ENCODE peak calls at places on chromosome 22, in ten cellular contexts. One of them, this sample, is unnamed.

GRCh38 chr22:33034753-33035152 is 23.4 kb downstream of the SYN3 start:
- DNase-seq in activated naive CD4-positive, alpha-beta T cell treated with Interleukin-2 at 50 U/mL for 16 hours: no peak
- DNase-seq in B cell: no peak
- DNase-seq in T-helper 9 cell: no peak
- DNase-seq in activated CD4-positive, alpha-beta T cell treated with anti-CD3 and anti-CD28 coated beads, Interleukin-2, amount 10 ng/mL, durations not matched to agents 7 days and 5 days: no peak
- DNase-seq in HAP-1: no peak
- DNase-seq in NCI-H1436 treated with DMSO at 0.1 percent for 48 hours: no peak
- DNase-seq in stimulated activated CD4-positive, alpha-beta T cell treated with anti-CD3 and anti-CD28 coated beads, Interleukin-2, amount 100 ng/mL, for 24 hours: no peak
- DNase-seq in NCI-H345: no peak
- DNase-seq in activated T-cell treated with anti-CD3 and anti-CD28 coated beads for 4 hours: no peak
- DNase-seq in this sample: no peak

GRCh38 chr22:24146791-24147353 is 34.4 kb upstream of the SUSD2 start:
- DNase-seq in activated naive CD4-positive, alpha-beta T cell treated with Interleukin-2 at 50 U/mL for 16 hours: no peak
- DNase-seq in B cell: no peak
- DNase-seq in T-helper 9 cell: no peak
- DNase-seq in activated CD4-positive, alpha-beta T cell treated with anti-CD3 and anti-CD28 coated beads, Interleukin-2, amount 10 ng/mL, durations not matched to agents 7 days and 5 days: no peak
- DNase-seq in HAP-1: no peak
- DNase-seq in NCI-H1436 treated with DMSO at 0.1 percent for 48 hours: no peak
- DNase-seq in stimulated activated CD4-positive, alpha-beta T cell treated with anti-CD3 and anti-CD28 coated beads, Interleukin-2, amount 100 ng/mL, for 24 hours: no peak
- DNase-seq in NCI-H345: no peak
- DNase-seq in activated T-cell treated with anti-CD3 and anti-CD28 coated beads for 4 hours: no peak
- DNase-seq in this sample: no peak

GRCh38 chr22:30883586-30884145 is 84.9 kb downstream of the MORC2 start:
- DNase-seq in activated naive CD4-positive, alpha-beta T cell treated with Interleukin-2 at 50 U/mL for 16 hours: no peak
- DNase-seq in B cell: peak; percentile 31
- DNase-seq in T-helper 9 cell: no peak
- DNase-seq in activated CD4-positive, alpha-beta T cell treated with anti-CD3 and anti-CD28 coated beads, Interleukin-2, amount 10 ng/mL, durations not matched to agents 7 days and 5 days: no peak
- DNase-seq in HAP-1: no peak
- DNase-seq in NCI-H1436 treated with DMSO at 0.1 percent for 48 hours: no peak
- DNase-seq in stimulated activated CD4-positive, alpha-beta T cell treated with anti-CD3 and anti-CD28 coated beads, Interleukin-2, amount 100 ng/mL, for 24 hours: no peak
- DNase-seq in NCI-H345: no peak
- DNase-seq in activated T-cell treated with anti-CD3 and anti-CD28 coated beads for 4 hours: no peak
- DNase-seq in this sample: no peak

GRCh38 chr22:30486118-30486517 is 14.3 kb upstream of the SEC14L3 start:
- DNase-seq in activated naive CD4-positive, alpha-beta T cell treated with Interleukin-2 at 50 U/mL for 16 hours: no peak
- DNase-seq in B cell: no peak
- DNase-seq in T-helper 9 cell: no peak
- DNase-seq in activated CD4-positive, alpha-beta T cell treated with anti-CD3 and anti-CD28 coated beads, Interleukin-2, amount 10 ng/mL, durations not matched to agents 7 days and 5 days: no peak
- DNase-seq in HAP-1: no peak
- DNase-seq in NCI-H1436 treated with DMSO at 0.1 percent for 48 hours: no peak
- DNase-seq in stimulated activated CD4-positive, alpha-beta T cell treated with anti-CD3 and anti-CD28 coated beads, Interleukin-2, amount 100 ng/mL, for 24 hours: no peak
- DNase-seq in NCI-H345: no peak
- DNase-seq in activated T-cell treated with anti-CD3 and anti-CD28 coated beads for 4 hours: no peak
- DNase-seq in this sample: no peak

GRCh38 chr22:27206747-27207133 is 549.4 kb downstream of the MIAT start:
- DNase-seq in activated naive CD4-positive, alpha-beta T cell treated with Interleukin-2 at 50 U/mL for 16 hours: no peak
- DNase-seq in B cell: no peak
- DNase-seq in T-helper 9 cell: no peak
- DNase-seq in activated CD4-positive, alpha-beta T cell treated with anti-CD3 and anti-CD28 coated beads, Interleukin-2, amount 10 ng/mL, durations not matched to agents 7 days and 5 days: no peak
- DNase-seq in HAP-1: no peak
- DNase-seq in NCI-H1436 treated with DMSO at 0.1 percent for 48 hours: no peak
- DNase-seq in stimulated activated CD4-positive, alpha-beta T cell treated with anti-CD3 and anti-CD28 coated beads, Interleukin-2, amount 100 ng/mL, for 24 hours: no peak
- DNase-seq in NCI-H345: no peak
- DNase-seq in activated T-cell treated with anti-CD3 and anti-CD28 coated beads for 4 hours: no peak
- DNase-seq in this sample: no peak

GRCh38 chr22:39384750-39385480 is 14.7 kb upstream of the TAB1 start:
- DNase-seq in activated naive CD4-positive, alpha-beta T cell treated with Interleukin-2 at 50 U/mL for 16 hours: no peak
- DNase-seq in B cell: no peak
- DNase-seq in T-helper 9 cell: no peak
- DNase-seq in activated CD4-positive, alpha-beta T cell treated with anti-CD3 and anti-CD28 coated beads, Interleukin-2, amount 10 ng/mL, durations not matched to agents 7 days and 5 days: no peak
- DNase-seq in HAP-1: no peak
- DNase-seq in NCI-H1436 treated with DMSO at 0.1 percent for 48 hours: no peak
- DNase-seq in stimulated activated CD4-positive, alpha-beta T cell treated with anti-CD3 and anti-CD28 coated beads, Interleukin-2, amount 100 ng/mL, for 24 hours: no peak
- DNase-seq in NCI-H345: peak; percentile 3
- DNase-seq in activated T-cell treated with anti-CD3 and anti-CD28 coated beads for 4 hours: no peak
- DNase-seq in this sample: no peak

GRCh38 chr22:28594076-28594783 is 85.4 kb downstream of the TTC28 start:
- DNase-seq in activated naive CD4-positive, alpha-beta T cell treated with Interleukin-2 at 50 U/mL for 16 hours: no peak
- DNase-seq in B cell: no peak
- DNase-seq in T-helper 9 cell: no peak
- DNase-seq in activated CD4-positive, alpha-beta T cell treated with anti-CD3 and anti-CD28 coated beads, Interleukin-2, amount 10 ng/mL, durations not matched to agents 7 days and 5 days: no peak
- DNase-seq in HAP-1: no peak
- DNase-seq in NCI-H1436 treated with DMSO at 0.1 percent for 48 hours: no peak
- DNase-seq in stimulated activated CD4-positive, alpha-beta T cell treated with anti-CD3 and anti-CD28 coated beads, Interleukin-2, amount 100 ng/mL, for 24 hours: no peak
- DNase-seq in NCI-H345: no peak
- DNase-seq in activated T-cell treated with anti-CD3 and anti-CD28 coated beads for 4 hours: no peak
- DNase-seq in this sample: no peak

GRCh38 chr22:49302150-49302460 is 525.6 kb downstream of the BRD1 start:
- DNase-seq in activated naive CD4-positive, alpha-beta T cell treated with Interleukin-2 at 50 U/mL for 16 hours: no peak
- DNase-seq in B cell: no peak
- DNase-seq in T-helper 9 cell: no peak
- DNase-seq in activated CD4-positive, alpha-beta T cell treated with anti-CD3 and anti-CD28 coated beads, Interleukin-2, amount 10 ng/mL, durations not matched to agents 7 days and 5 days: no peak
- DNase-seq in HAP-1: no peak
- DNase-seq in NCI-H1436 treated with DMSO at 0.1 percent for 48 hours: no peak
- DNase-seq in stimulated activated CD4-positive, alpha-beta T cell treated with anti-CD3 and anti-CD28 coated beads, Interleukin-2, amount 100 ng/mL, for 24 hours: no peak
- DNase-seq in NCI-H345: no peak
- DNase-seq in activated T-cell treated with anti-CD3 and anti-CD28 coated beads for 4 hours: no peak
- DNase-seq in this sample: no peak

GRCh38 chr22:28988455-28988854 is 73.2 kb downstream of the C22orf31 start:
- DNase-seq in activated naive CD4-positive, alpha-beta T cell treated with Interleukin-2 at 50 U/mL for 16 hours: no peak
- DNase-seq in B cell: no peak
- DNase-seq in T-helper 9 cell: no peak
- DNase-seq in activated CD4-positive, alpha-beta T cell treated with anti-CD3 and anti-CD28 coated beads, Interleukin-2, amount 10 ng/mL, durations not matched to agents 7 days and 5 days: no peak
- DNase-seq in HAP-1: no peak
- DNase-seq in NCI-H1436 treated with DMSO at 0.1 percent for 48 hours: no peak
- DNase-seq in stimulated activated CD4-positive, alpha-beta T cell treated with anti-CD3 and anti-CD28 coated beads, Interleukin-2, amount 100 ng/mL, for 24 hours: no peak
- DNase-seq in NCI-H345: no peak
- DNase-seq in activated T-cell treated with anti-CD3 and anti-CD28 coated beads for 4 hours: no peak
- DNase-seq in this sample: no peak

GRCh38 chr22:49040111-49040510 is 787.6 kb downstream of the BRD1 start:
- DNase-seq in activated naive CD4-positive, alpha-beta T cell treated with Interleukin-2 at 50 U/mL for 16 hours: no peak
- DNase-seq in B cell: no peak
- DNase-seq in T-helper 9 cell: no peak
- DNase-seq in activated CD4-positive, alpha-beta T cell treated with anti-CD3 and anti-CD28 coated beads, Interleukin-2, amount 10 ng/mL, durations not matched to agents 7 days and 5 days: no peak
- DNase-seq in HAP-1: no peak
- DNase-seq in NCI-H1436 treated with DMSO at 0.1 percent for 48 hours: no peak
- DNase-seq in stimulated activated CD4-positive, alpha-beta T cell treated with anti-CD3 and anti-CD28 coated beads, Interleukin-2, amount 100 ng/mL, for 24 hours: no peak
- DNase-seq in NCI-H345: no peak
- DNase-seq in activated T-cell treated with anti-CD3 and anti-CD28 coated beads for 4 hours: no peak
- DNase-seq in this sample: no peak

GRCh38 chr22:17874231-17874630 is 100.0 kb upstream of the BID start:
- DNase-seq in activated naive CD4-positive, alpha-beta T cell treated with Interleukin-2 at 50 U/mL for 16 hours: no peak
- DNase-seq in B cell: no peak
- DNase-seq in T-helper 9 cell: no peak
- DNase-seq in activated CD4-positive, alpha-beta T cell treated with anti-CD3 and anti-CD28 coated beads, Interleukin-2, amount 10 ng/mL, durations not matched to agents 7 days and 5 days: no peak
- DNase-seq in HAP-1: no peak
- DNase-seq in NCI-H1436 treated with DMSO at 0.1 percent for 48 hours: no peak
- DNase-seq in stimulated activated CD4-positive, alpha-beta T cell treated with anti-CD3 and anti-CD28 coated beads, Interleukin-2, amount 100 ng/mL, for 24 hours: no peak
- DNase-seq in NCI-H345: no peak
- DNase-seq in activated T-cell treated with anti-CD3 and anti-CD28 coated beads for 4 hours: no peak
- DNase-seq in this sample: no peak

GRCh38 chr22:44460287-44461082 is 37.5 kb downstream of the RTL6 start:
- DNase-seq in activated naive CD4-positive, alpha-beta T cell treated with Interleukin-2 at 50 U/mL for 16 hours: peak; percentile 13
- DNase-seq in B cell: no peak
- DNase-seq in T-helper 9 cell: no peak
- DNase-seq in activated CD4-positive, alpha-beta T cell treated with anti-CD3 and anti-CD28 coated beads, Interleukin-2, amount 10 ng/mL, durations not matched to agents 7 days and 5 days: peak; percentile 52
- DNase-seq in HAP-1: no peak
- DNase-seq in NCI-H1436 treated with DMSO at 0.1 percent for 48 hours: no peak
- DNase-seq in stimulated activated CD4-positive, alpha-beta T cell treated with anti-CD3 and anti-CD28 coated beads, Interleukin-2, amount 100 ng/mL, for 24 hours: no peak
- DNase-seq in NCI-H345: no peak
- DNase-seq in activated T-cell treated with anti-CD3 and anti-CD28 coated beads for 4 hours: peak; percentile 14
- DNase-seq in this sample: no peak

GRCh38 chr22:47848384-47848920 is 1086.0 kb downstream of the TBC1D22A start:
- DNase-seq in activated naive CD4-positive, alpha-beta T cell treated with Interleukin-2 at 50 U/mL for 16 hours: no peak
- DNase-seq in B cell: no peak
- DNase-seq in T-helper 9 cell: no peak
- DNase-seq in activated CD4-positive, alpha-beta T cell treated with anti-CD3 and anti-CD28 coated beads, Interleukin-2, amount 10 ng/mL, durations not matched to agents 7 days and 5 days: no peak
- DNase-seq in HAP-1: no peak
- DNase-seq in NCI-H1436 treated with DMSO at 0.1 percent for 48 hours: no peak
- DNase-seq in stimulated activated CD4-positive, alpha-beta T cell treated with anti-CD3 and anti-CD28 coated beads, Interleukin-2, amount 100 ng/mL, for 24 hours: no peak
- DNase-seq in NCI-H345: no peak
- DNase-seq in activated T-cell treated with anti-CD3 and anti-CD28 coated beads for 4 hours: no peak
- DNase-seq in this sample: no peak

GRCh38 chr22:37544955-37545702 is 15.2 kb upstream of the CDC42EP1 start:
- DNase-seq in activated naive CD4-positive, alpha-beta T cell treated with Interleukin-2 at 50 U/mL for 16 hours: peak; percentile 59
- DNase-seq in B cell: peak; percentile 54
- DNase-seq in T-helper 9 cell: peak; percentile 29
- DNase-seq in activated CD4-positive, alpha-beta T cell treated with anti-CD3 and anti-CD28 coated beads, Interleukin-2, amount 10 ng/mL, durations not matched to agents 7 days and 5 days: peak; percentile 54
- DNase-seq in HAP-1: peak; percentile 50
- DNase-seq in NCI-H1436 treated with DMSO at 0.1 percent for 48 hours: no peak
- DNase-seq in stimulated activated CD4-positive, alpha-beta T cell treated with anti-CD3 and anti-CD28 coated beads, Interleukin-2, amount 100 ng/mL, for 24 hours: peak; percentile 63
- DNase-seq in NCI-H345: no peak
- DNase-seq in activated T-cell treated with anti-CD3 and anti-CD28 coated beads for 4 hours: no peak
- DNase-seq in this sample: peak; percentile 34

GRCh38 chr22:27115816-27116256 is 458.4 kb downstream of the MIAT start:
- DNase-seq in activated naive CD4-positive, alpha-beta T cell treated with Interleukin-2 at 50 U/mL for 16 hours: no peak
- DNase-seq in B cell: no peak
- DNase-seq in T-helper 9 cell: no peak
- DNase-seq in activated CD4-positive, alpha-beta T cell treated with anti-CD3 and anti-CD28 coated beads, Interleukin-2, amount 10 ng/mL, durations not matched to agents 7 days and 5 days: no peak
- DNase-seq in HAP-1: no peak
- DNase-seq in NCI-H1436 treated with DMSO at 0.1 percent for 48 hours: no peak
- DNase-seq in stimulated activated CD4-positive, alpha-beta T cell treated with anti-CD3 and anti-CD28 coated beads, Interleukin-2, amount 100 ng/mL, for 24 hours: no peak
- DNase-seq in NCI-H345: no peak
- DNase-seq in activated T-cell treated with anti-CD3 and anti-CD28 coated beads for 4 hours: no peak
- DNase-seq in this sample: no peak

GRCh38 chr22:50715250-50715649 is 22.8 kb upstream of the ACR start:
- DNase-seq in activated naive CD4-positive, alpha-beta T cell treated with Interleukin-2 at 50 U/mL for 16 hours: no peak
- DNase-seq in B cell: no peak
- DNase-seq in T-helper 9 cell: no peak
- DNase-seq in activated CD4-positive, alpha-beta T cell treated with anti-CD3 and anti-CD28 coated beads, Interleukin-2, amount 10 ng/mL, durations not matched to agents 7 days and 5 days: no peak
- DNase-seq in HAP-1: no peak
- DNase-seq in NCI-H1436 treated with DMSO at 0.1 percent for 48 hours: no peak
- DNase-seq in stimulated activated CD4-positive, alpha-beta T cell treated with anti-CD3 and anti-CD28 coated beads, Interleukin-2, amount 100 ng/mL, for 24 hours: no peak
- DNase-seq in NCI-H345: no peak
- DNase-seq in activated T-cell treated with anti-CD3 and anti-CD28 coated beads for 4 hours: no peak
- DNase-seq in this sample: no peak

GRCh38 chr22:36333632-36334031 is 54.1 kb downstream of the MYH9 start:
- DNase-seq in activated naive CD4-positive, alpha-beta T cell treated with Interleukin-2 at 50 U/mL for 16 hours: no peak
- DNase-seq in B cell: no peak
- DNase-seq in T-helper 9 cell: no peak
- DNase-seq in activated CD4-positive, alpha-beta T cell treated with anti-CD3 and anti-CD28 coated beads, Interleukin-2, amount 10 ng/mL, durations not matched to agents 7 days and 5 days: no peak
- DNase-seq in HAP-1: no peak
- DNase-seq in NCI-H1436 treated with DMSO at 0.1 percent for 48 hours: no peak
- DNase-seq in stimulated activated CD4-positive, alpha-beta T cell treated with anti-CD3 and anti-CD28 coated beads, Interleukin-2, amount 100 ng/mL, for 24 hours: no peak
- DNase-seq in NCI-H345: no peak
- DNase-seq in activated T-cell treated with anti-CD3 and anti-CD28 coated beads for 4 hours: no peak
- DNase-seq in this sample: no peak

GRCh38 chr22:38477515-38477914 is 9.6 kb downstream of the KDELR3 start:
- DNase-seq in activated naive CD4-positive, alpha-beta T cell treated with Interleukin-2 at 50 U/mL for 16 hours: no peak
- DNase-seq in B cell: no peak
- DNase-seq in T-helper 9 cell: no peak
- DNase-seq in activated CD4-positive, alpha-beta T cell treated with anti-CD3 and anti-CD28 coated beads, Interleukin-2, amount 10 ng/mL, durations not matched to agents 7 days and 5 days: no peak
- DNase-seq in HAP-1: no peak
- DNase-seq in NCI-H1436 treated with DMSO at 0.1 percent for 48 hours: no peak
- DNase-seq in stimulated activated CD4-positive, alpha-beta T cell treated with anti-CD3 and anti-CD28 coated beads, Interleukin-2, amount 100 ng/mL, for 24 hours: no peak
- DNase-seq in NCI-H345: no peak
- DNase-seq in activated T-cell treated with anti-CD3 and anti-CD28 coated beads for 4 hours: no peak
- DNase-seq in this sample: no peak

GRCh38 chr22:31653944-31654343 is 8.1 kb downstream of the PISD start:
- DNase-seq in activated naive CD4-positive, alpha-beta T cell treated with Interleukin-2 at 50 U/mL for 16 hours: no peak
- DNase-seq in B cell: no peak
- DNase-seq in T-helper 9 cell: no peak
- DNase-seq in activated CD4-positive, alpha-beta T cell treated with anti-CD3 and anti-CD28 coated beads, Interleukin-2, amount 10 ng/mL, durations not matched to agents 7 days and 5 days: no peak
- DNase-seq in HAP-1: no peak
- DNase-seq in NCI-H1436 treated with DMSO at 0.1 percent for 48 hours: no peak
- DNase-seq in stimulated activated CD4-positive, alpha-beta T cell treated with anti-CD3 and anti-CD28 coated beads, Interleukin-2, amount 100 ng/mL, for 24 hours: no peak
- DNase-seq in NCI-H345: no peak
- DNase-seq in activated T-cell treated with anti-CD3 and anti-CD28 coated beads for 4 hours: no peak
- DNase-seq in this sample: no peak

GRCh38 chr22:19207902-19208283 is 29.4 kb upstream of the SLC25A1 start:
- DNase-seq in activated naive CD4-positive, alpha-beta T cell treated with Interleukin-2 at 50 U/mL for 16 hours: no peak
- DNase-seq in B cell: no peak
- DNase-seq in T-helper 9 cell: no peak
- DNase-seq in activated CD4-positive, alpha-beta T cell treated with anti-CD3 and anti-CD28 coated beads, Interleukin-2, amount 10 ng/mL, durations not matched to agents 7 days and 5 days: no peak
- DNase-seq in HAP-1: no peak
- DNase-seq in NCI-H1436 treated with DMSO at 0.1 percent for 48 hours: no peak
- DNase-seq in stimulated activated CD4-positive, alpha-beta T cell treated with anti-CD3 and anti-CD28 coated beads, Interleukin-2, amount 100 ng/mL, for 24 hours: no peak
- DNase-seq in NCI-H345: no peak
- DNase-seq in activated T-cell treated with anti-CD3 and anti-CD28 coated beads for 4 hours: no peak
- DNase-seq in this sample: no peak

GRCh38 chr22:19674129-19674928 is 40.0 kb upstream of the SEPTIN5 start:
- DNase-seq in activated naive CD4-positive, alpha-beta T cell treated with Interleukin-2 at 50 U/mL for 16 hours: no peak
- DNase-seq in B cell: no peak
- DNase-seq in T-helper 9 cell: no peak
- DNase-seq in activated CD4-positive, alpha-beta T cell treated with anti-CD3 and anti-CD28 coated beads, Interleukin-2, amount 10 ng/mL, durations not matched to agents 7 days and 5 days: no peak
- DNase-seq in HAP-1: no peak
- DNase-seq in NCI-H1436 treated with DMSO at 0.1 percent for 48 hours: no peak
- DNase-seq in stimulated activated CD4-positive, alpha-beta T cell treated with anti-CD3 and anti-CD28 coated beads, Interleukin-2, amount 100 ng/mL, for 24 hours: no peak
- DNase-seq in NCI-H345: no peak
- DNase-seq in activated T-cell treated with anti-CD3 and anti-CD28 coated beads for 4 hours: no peak
- DNase-seq in this sample: no peak

GRCh38 chr22:33255781-33256180 is 197.6 kb upstream of the SYN3 start:
- DNase-seq in activated naive CD4-positive, alpha-beta T cell treated with Interleukin-2 at 50 U/mL for 16 hours: no peak
- DNase-seq in B cell: no peak
- DNase-seq in T-helper 9 cell: no peak
- DNase-seq in activated CD4-positive, alpha-beta T cell treated with anti-CD3 and anti-CD28 coated beads, Interleukin-2, amount 10 ng/mL, durations not matched to agents 7 days and 5 days: no peak
- DNase-seq in HAP-1: no peak
- DNase-seq in NCI-H1436 treated with DMSO at 0.1 percent for 48 hours: no peak
- DNase-seq in stimulated activated CD4-positive, alpha-beta T cell treated with anti-CD3 and anti-CD28 coated beads, Interleukin-2, amount 100 ng/mL, for 24 hours: no peak
- DNase-seq in NCI-H345: no peak
- DNase-seq in activated T-cell treated with anti-CD3 and anti-CD28 coated beads for 4 hours: no peak
- DNase-seq in this sample: no peak

GRCh38 chr22:27409299-27409698 is 392.3 kb downstream of the MN1 start:
- DNase-seq in activated naive CD4-positive, alpha-beta T cell treated with Interleukin-2 at 50 U/mL for 16 hours: no peak
- DNase-seq in B cell: no peak
- DNase-seq in T-helper 9 cell: no peak
- DNase-seq in activated CD4-positive, alpha-beta T cell treated with anti-CD3 and anti-CD28 coated beads, Interleukin-2, amount 10 ng/mL, durations not matched to agents 7 days and 5 days: no peak
- DNase-seq in HAP-1: no peak
- DNase-seq in NCI-H1436 treated with DMSO at 0.1 percent for 48 hours: no peak
- DNase-seq in stimulated activated CD4-positive, alpha-beta T cell treated with anti-CD3 and anti-CD28 coated beads, Interleukin-2, amount 100 ng/mL, for 24 hours: no peak
- DNase-seq in NCI-H345: no peak
- DNase-seq in activated T-cell treated with anti-CD3 and anti-CD28 coated beads for 4 hours: no peak
- DNase-seq in this sample: no peak

GRCh38 chr22:41690476-41690875 is 1.8 kb upstream of the SNU13 start:
- DNase-seq in activated naive CD4-positive, alpha-beta T cell treated with Interleukin-2 at 50 U/mL for 16 hours: no peak
- DNase-seq in B cell: no peak
- DNase-seq in T-helper 9 cell: no peak
- DNase-seq in activated CD4-positive, alpha-beta T cell treated with anti-CD3 and anti-CD28 coated beads, Interleukin-2, amount 10 ng/mL, durations not matched to agents 7 days and 5 days: no peak
- DNase-seq in HAP-1: no peak
- DNase-seq in NCI-H1436 treated with DMSO at 0.1 percent for 48 hours: no peak
- DNase-seq in stimulated activated CD4-positive, alpha-beta T cell treated with anti-CD3 and anti-CD28 coated beads, Interleukin-2, amount 100 ng/mL, for 24 hours: no peak
- DNase-seq in NCI-H345: no peak
- DNase-seq in activated T-cell treated with anti-CD3 and anti-CD28 coated beads for 4 hours: no peak
- DNase-seq in this sample: no peak

GRCh38 chr22:44968736-44969135 is 41.1 kb downstream of the PHF21B start:
- DNase-seq in activated naive CD4-positive, alpha-beta T cell treated with Interleukin-2 at 50 U/mL for 16 hours: no peak
- DNase-seq in B cell: no peak
- DNase-seq in T-helper 9 cell: no peak
- DNase-seq in activated CD4-positive, alpha-beta T cell treated with anti-CD3 and anti-CD28 coated beads, Interleukin-2, amount 10 ng/mL, durations not matched to agents 7 days and 5 days: no peak
- DNase-seq in HAP-1: no peak
- DNase-seq in NCI-H1436 treated with DMSO at 0.1 percent for 48 hours: no peak
- DNase-seq in stimulated activated CD4-positive, alpha-beta T cell treated with anti-CD3 and anti-CD28 coated beads, Interleukin-2, amount 100 ng/mL, for 24 hours: no peak
- DNase-seq in NCI-H345: no peak
- DNase-seq in activated T-cell treated with anti-CD3 and anti-CD28 coated beads for 4 hours: no peak
- DNase-seq in this sample: no peak

GRCh38 chr22:29167032-29167911 is 38.4 kb upstream of the EMID1 start:
- DNase-seq in activated naive CD4-positive, alpha-beta T cell treated with Interleukin-2 at 50 U/mL for 16 hours: peak; percentile 43
- DNase-seq in B cell: peak; percentile 88
- DNase-seq in T-helper 9 cell: no peak
- DNase-seq in activated CD4-positive, alpha-beta T cell treated with anti-CD3 and anti-CD28 coated beads, Interleukin-2, amount 10 ng/mL, durations not matched to agents 7 days and 5 days: peak; percentile 55
- DNase-seq in HAP-1: no peak
- DNase-seq in NCI-H1436 treated with DMSO at 0.1 percent for 48 hours: no peak
- DNase-seq in stimulated activated CD4-positive, alpha-beta T cell treated with anti-CD3 and anti-CD28 coated beads, Interleukin-2, amount 100 ng/mL, for 24 hours: peak; percentile 38
- DNase-seq in NCI-H345: no peak
- DNase-seq in activated T-cell treated with anti-CD3 and anti-CD28 coated beads for 4 hours: no peak
- DNase-seq in this sample: peak; percentile 97

GRCh38 chr22:44928711-44929347 is 81.0 kb downstream of the PHF21B start:
- DNase-seq in activated naive CD4-positive, alpha-beta T cell treated with Interleukin-2 at 50 U/mL for 16 hours: no peak
- DNase-seq in B cell: no peak
- DNase-seq in T-helper 9 cell: no peak
- DNase-seq in activated CD4-positive, alpha-beta T cell treated with anti-CD3 and anti-CD28 coated beads, Interleukin-2, amount 10 ng/mL, durations not matched to agents 7 days and 5 days: no peak
- DNase-seq in HAP-1: no peak
- DNase-seq in NCI-H1436 treated with DMSO at 0.1 percent for 48 hours: no peak
- DNase-seq in stimulated activated CD4-positive, alpha-beta T cell treated with anti-CD3 and anti-CD28 coated beads, Interleukin-2, amount 100 ng/mL, for 24 hours: no peak
- DNase-seq in NCI-H345: no peak
- DNase-seq in activated T-cell treated with anti-CD3 and anti-CD28 coated beads for 4 hours: no peak
- DNase-seq in this sample: no peak

GRCh38 chr22:27669798-27670599 is 131.6 kb downstream of the MN1 start:
- DNase-seq in activated naive CD4-positive, alpha-beta T cell treated with Interleukin-2 at 50 U/mL for 16 hours: no peak
- DNase-seq in B cell: no peak
- DNase-seq in T-helper 9 cell: no peak
- DNase-seq in activated CD4-positive, alpha-beta T cell treated with anti-CD3 and anti-CD28 coated beads, Interleukin-2, amount 10 ng/mL, durations not matched to agents 7 days and 5 days: no peak
- DNase-seq in HAP-1: no peak
- DNase-seq in NCI-H1436 treated with DMSO at 0.1 percent for 48 hours: no peak
- DNase-seq in stimulated activated CD4-positive, alpha-beta T cell treated with anti-CD3 and anti-CD28 coated beads, Interleukin-2, amount 100 ng/mL, for 24 hours: no peak
- DNase-seq in NCI-H345: no peak
- DNase-seq in activated T-cell treated with anti-CD3 and anti-CD28 coated beads for 4 hours: no peak
- DNase-seq in this sample: no peak

This sample was measured in DND-41.